ENCODE peak calls at places on chromosomes 16 and 17, in six cellular contexts. I is IMR-90; Q is aorta; M is OCI-LY7; W is CD8-positive, alpha-beta T cell; H is PC-9. V is an unnamed sample. For H3K36me3, the result is how much of the 10 kb centered on the place peaks cover.

GRCh38 chr16:23156110-23156509 is 6.9 kb upstream of the USP31 start:
- DNase-seq in I (no peak), Q (no peak), M (no peak), W (no peak), H (no peak), V (no peak)

GRCh38 chr17:16935241-16935663 is 36.7 kb downstream of the TNFRSF13B start:
- DNase-seq in I (no peak), Q (no peak), M (no peak), W (no peak), H (no peak), V (no peak)

GRCh38 chr16:71350821-71351557 is 7.5 kb upstream of the CALB2 start:
- DNase-seq in I (no peak), Q (no peak), M (no peak), W (no peak), H (no peak), V (no peak)

GRCh38 chr16:48963306-48963705 is 318.3 kb downstream of the CBLN1 start:
- DNase-seq in I (peak), Q (no peak), M (no peak), W (no peak), H (peak), V (no peak)

GRCh38 chr16:55045329-55046145 is 114.9 kb downstream of the IRX5 start:
- DNase-seq in I (no peak), Q (no peak), M (no peak), W (no peak), H (no peak), V (no peak)

GRCh38 chr17:13405080-13405479 is 196.6 kb downstream of the HS3ST3A1 start:
- DNase-seq in I (no peak), Q (no peak), M (no peak), W (no peak), H (no peak), V (no peak)

GRCh38 chr16:9610727-9611126 is 519.3 kb downstream of the HAPSTR1 start:
- DNase-seq in I (no peak), Q (no peak), M (no peak), W (no peak), H (no peak), V (no peak)

GRCh38 chr17:9472541-9472940 is 103.1 kb downstream of the STX8 start:
- DNase-seq in I (peak), Q (no peak), M (no peak), W (no peak), H (no peak), V (no peak)

GRCh38 chr17:71633391-71633849 is 487.4 kb upstream of the SOX9 start:
- DNase-seq in I (peak), Q (no peak), M (no peak), W (no peak), H (peak), V (peak)

GRCh38 chr17:82160081-82160480 is 52.6 kb downstream of the CCDC57 start:
- DNase-seq in I (peak), Q (no peak), M (no peak), W (no peak), H (no peak), V (peak)

GRCh38 chr17:75771334-75772281 is 6.6 kb upstream of the GALK1 start:
- DNase-seq in I (peak), Q (peak), M (peak), W (no peak), H (no peak), V (no peak)

GRCh38 chr16:58366247-58367031 is 25.8 kb upstream of the GINS3 start:
- DNase-seq in I (peak), Q (no peak), M (no peak), W (no peak), H (peak), V (peak)

GRCh38 chr17:77365584-77366186 is 224.9 kb downstream of the SEC14L1 start:
- DNase-seq in I (peak), Q (peak), M (no peak), W (no peak), H (peak), V (peak)

GRCh38 chr17:12765544-12765943 is 23.8 kb upstream of the ARHGAP44 start:
- DNase-seq in I (peak), Q (no peak), M (no peak), W (no peak), H (no peak), V (peak)

GRCh38 chr17:64037180-64037579 is 16.7 kb upstream of the ICAM2 start:
- DNase-seq in I (no peak), Q (no peak), M (no peak), W (no peak), H (no peak), V (no peak)

DNA sequence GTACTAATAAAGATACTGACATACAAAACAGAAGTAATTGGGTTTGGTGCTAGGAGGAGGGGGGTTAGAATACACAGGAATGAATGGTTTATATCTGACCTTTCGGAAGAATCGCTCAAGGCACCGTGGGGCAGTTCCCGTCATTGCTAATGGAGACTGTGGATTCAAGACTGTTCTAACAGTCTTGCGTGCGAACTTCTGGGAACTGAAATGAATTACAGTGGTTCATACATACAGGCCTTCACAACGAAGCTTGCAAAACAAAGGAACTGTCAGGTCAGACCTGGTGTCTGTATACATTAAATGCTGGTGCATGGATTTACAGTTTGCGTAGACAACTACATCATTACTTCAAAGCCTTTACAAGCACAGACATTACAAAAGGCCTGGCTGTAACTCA is 983.9 kb downstream of the CDH11 start:
- DNase-seq in I (no peak), Q (no peak), M (no peak), W (no peak), H (no peak), V (no peak)
- H3K36me3 ChIP-seq in I (under half), Q (under half), M (under half), W (under half), H (under half), V (under half)

GRCh38 chr17:45311406-45311761 is 5.4 kb downstream of the MAP3K14 start:
- DNase-seq in I (no peak), Q (no peak), M (no peak), W (no peak), H (no peak), V (no peak)

GRCh38 chr17:45313927-45314760 is 2.7 kb downstream of the MAP3K14 start:
- DNase-seq in I (no peak), Q (no peak), M (peak), W (no peak), H (no peak), V (no peak)

GRCh38 chr17:45311762-45312476 is 4.9 kb downstream of the MAP3K14 start:
- DNase-seq in I (peak), Q (no peak), M (peak), W (peak), H (peak), V (peak)

GRCh38 chr17:45313419-45313771 is 3.4 kb downstream of the MAP3K14 start:
- DNase-seq in I (no peak), Q (no peak), M (no peak), W (no peak), H (no peak), V (no peak)

DNA sequence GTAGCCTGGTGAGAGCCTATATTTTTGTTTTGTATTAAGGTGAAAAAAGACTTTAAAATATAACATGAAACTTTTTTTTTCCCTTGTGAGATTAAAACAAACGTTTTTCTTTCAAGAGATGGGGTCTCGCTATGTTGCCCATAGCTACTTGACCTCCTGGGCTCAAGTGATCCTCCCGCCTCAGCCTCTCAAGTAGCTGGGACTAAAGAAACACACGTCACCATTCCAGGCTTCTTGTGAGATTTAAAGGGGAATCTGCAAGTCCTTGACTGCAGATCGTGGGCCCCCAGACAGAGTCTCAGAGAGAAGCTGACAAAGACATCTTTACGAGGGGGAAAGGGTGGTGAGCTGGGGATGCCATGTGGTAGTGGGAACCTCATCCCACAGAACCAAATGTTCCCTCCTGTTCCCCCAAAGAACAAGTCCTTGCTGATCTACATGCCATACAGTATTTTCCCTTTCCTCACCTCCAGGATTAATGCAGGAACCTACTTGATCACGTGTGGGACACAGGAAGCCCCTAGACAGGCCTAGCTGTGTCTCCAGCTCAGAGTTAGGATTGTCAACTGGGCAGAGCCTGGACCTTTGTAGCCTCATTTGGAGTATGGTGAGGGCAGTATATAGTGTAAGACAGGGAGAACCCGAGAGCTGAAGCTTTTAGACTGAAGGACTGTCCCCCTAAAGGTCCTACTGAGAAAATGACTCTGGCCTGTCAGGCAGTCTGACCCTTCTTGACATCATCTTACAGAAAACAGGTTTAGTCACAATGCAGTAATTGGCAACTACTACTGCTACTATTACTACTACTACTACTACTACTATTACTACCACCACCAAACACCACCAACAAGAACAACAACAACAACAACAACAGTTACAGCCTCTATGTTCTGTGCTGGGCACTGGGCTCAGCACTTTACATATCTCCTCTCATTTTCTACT is 4.1 kb downstream of the MAP3K14 start:
- DNase-seq in I (no peak), Q (no peak), M (no peak), W (no peak), H (peak), V (no peak)
- H3K4me3 ChIP-seq in I (no peak), Q (no peak), M (peak), W (peak), H (peak), V (no peak)

GRCh38 chr17:60447375-60447774 is 25.1 kb downstream of the CHCT1 start:
- DNase-seq in I (no peak), Q (no peak), M (no peak), W (no peak), H (no peak), V (no peak)

GRCh38 chr17:60455378-60455777 is 33.1 kb downstream of the CHCT1 start:
- DNase-seq in I (peak), Q (no peak), M (no peak), W (no peak), H (no peak), V (no peak)

GRCh38 chr17:60451071-60451470 is 28.8 kb downstream of the CHCT1 start:
- DNase-seq in I (no peak), Q (no peak), M (no peak), W (no peak), H (no peak), V (no peak)

GRCh38 chr17:60457148-60457547 is 34.9 kb downstream of the CHCT1 start:
- DNase-seq in I (no peak), Q (no peak), M (no peak), W (no peak), H (no peak), V (no peak)

GRCh38 chr17:60451965-60452364 is 29.7 kb downstream of the CHCT1 start:
- DNase-seq in I (no peak), Q (no peak), M (no peak), W (no peak), H (no peak), V (no peak)
- H3K36me3 ChIP-seq in I (under half), Q (under half), M (half or more), W (under half), H (under half), V (half or more)

DNA sequence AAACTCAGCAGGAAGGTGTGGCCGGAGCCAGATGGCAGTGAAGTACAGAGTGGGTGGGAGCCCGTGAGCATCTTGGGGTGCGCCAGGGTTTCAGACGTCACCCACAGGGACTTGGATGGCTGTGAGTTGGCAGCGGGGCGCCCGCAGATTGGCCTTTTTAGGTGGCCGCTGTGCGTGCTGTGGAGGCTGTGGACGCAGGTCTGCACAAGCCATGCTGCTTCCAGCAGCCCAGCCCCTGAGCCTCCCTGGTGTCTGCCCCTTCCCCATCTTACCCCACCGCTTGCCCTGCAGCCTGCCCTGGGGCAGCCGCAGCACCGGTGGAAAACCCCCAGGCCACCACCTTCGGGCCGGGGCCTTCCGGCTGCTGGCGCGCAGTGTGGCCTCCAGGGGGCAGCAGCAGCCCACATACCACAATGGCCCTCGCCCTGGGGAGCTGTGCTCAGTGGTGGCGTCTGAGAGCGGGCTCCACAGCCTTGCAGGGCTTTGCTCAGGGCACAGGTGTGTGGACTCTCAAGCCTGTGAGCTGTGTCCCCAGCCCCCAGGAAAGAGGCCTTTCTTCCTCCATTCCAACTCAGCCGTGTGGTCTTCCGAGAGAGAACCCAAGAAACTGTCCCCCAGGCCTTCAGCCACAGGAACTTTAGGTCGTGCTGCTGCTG is 11.8 kb downstream of the ENDOV start:
- DNase-seq in I (peak), Q (peak), M (peak), W (peak), H (no peak), V (peak)
- H3K4me3 ChIP-seq in I (no peak), Q (no peak), M (no peak), W (no peak), H (no peak), V (no peak)

GRCh38 chr17:17970699-17971430 is 1.3 kb downstream of the TOM1L2 start:
- DNase-seq in I (no peak), Q (no peak), M (no peak), W (no peak), H (peak), V (no peak)

GRCh38 chr17:17971431-17972125 is 622 bp downstream of the TOM1L2 start:
- DNase-seq in I (no peak), Q (peak), M (no peak), W (peak), H (no peak), V (no peak)

GRCh38 chr17:17972126-17972951 is at the start of the genes DRC3 and TOM1L2:
- DNase-seq in I (peak), Q (peak), M (peak), W (peak), H (peak), V (peak)

GRCh38 chr17:17975441-17975840 is 2.8 kb downstream of the DRC3 start:
- DNase-seq in I (no peak), Q (peak), M (no peak), W (no peak), H (no peak), V (no peak)

GRCh38 chr17:17972952-17973254 is 241 bp downstream of the DRC3 start:
- DNase-seq in I (no peak), Q (no peak), M (no peak), W (no peak), H (no peak), V (no peak)
- H3K36me3 ChIP-seq in I (under half), Q (under half), M (under half), W (under half), H (under half), V (under half)

DNA sequence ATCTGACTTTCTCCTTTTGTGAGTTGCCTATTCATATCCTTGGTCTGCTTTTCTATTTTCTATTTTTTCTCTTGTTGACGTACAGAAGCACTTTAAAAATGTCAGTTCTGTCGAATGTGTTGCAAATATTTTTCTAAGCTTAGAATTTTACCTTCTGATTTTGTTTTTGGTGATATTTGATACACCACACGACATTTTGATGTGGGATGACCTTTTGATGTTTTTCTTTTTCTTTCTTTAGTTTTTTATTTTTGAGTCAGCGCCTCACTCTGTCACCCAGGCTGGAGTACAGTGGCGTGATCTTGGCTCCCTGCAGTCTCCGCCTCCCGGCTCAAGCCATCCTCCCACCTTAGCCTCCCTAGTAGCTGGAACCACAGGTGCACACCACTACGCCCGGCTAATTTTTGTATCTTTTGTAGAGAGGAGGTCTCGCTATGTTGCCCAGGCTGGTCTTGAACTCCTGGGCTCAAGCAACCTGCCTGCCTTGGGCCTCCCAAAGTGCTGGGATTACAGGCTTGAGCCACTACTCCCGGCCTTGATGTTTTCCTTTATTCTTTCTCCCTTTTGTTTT is 39.6 kb downstream of the WSB1 start:
- DNase-seq in I (no peak), Q (no peak), M (no peak), W (no peak), H (no peak), V (no peak)
- H3K4me3 ChIP-seq in I (peak), Q (peak), M (peak), W (peak), H (peak), V (peak)

DNA sequence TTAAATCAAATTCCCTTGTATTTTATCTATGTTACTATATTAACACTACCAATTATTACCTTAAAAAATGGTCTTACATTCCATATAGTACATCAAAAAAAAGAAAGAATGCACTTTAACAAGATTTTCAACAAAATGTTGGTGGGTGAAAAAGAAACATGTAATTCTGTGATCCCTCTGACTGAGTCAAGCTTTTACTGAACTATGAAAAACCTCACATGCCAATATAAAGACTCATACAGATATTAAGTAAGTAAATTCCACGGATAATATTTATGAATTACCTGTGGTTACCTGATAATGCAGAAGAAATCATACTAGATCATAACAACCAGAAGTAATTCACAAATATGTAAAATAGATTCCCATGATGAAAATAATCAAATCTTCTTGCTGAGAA is 12.4 kb downstream of the COIL start:
- DNase-seq in I (peak), Q (no peak), M (no peak), W (no peak), H (no peak), V (no peak)
- H3K36me3 ChIP-seq in I (under half), Q (under half), M (half or more), W (under half), H (half or more), V (under half)

GRCh38 chr16:67667434-67667816 is 811 bp downstream of the C16orf86 start:
- DNase-seq in I (no peak), Q (no peak), M (no peak), W (no peak), H (no peak), V (no peak)
- H3K4me3 ChIP-seq in I (no peak), Q (no peak), M (peak), W (peak), H (no peak), V (peak)

GRCh38 chr17:50981279-50981678 is 115.1 kb upstream of the TOB1 start:
- DNase-seq in I (no peak), Q (no peak), M (no peak), W (no peak), H (no peak), V (no peak)

GRCh38 chr17:50973557-50974494 is 107.7 kb upstream of the TOB1 start:
- DNase-seq in I (no peak), Q (no peak), M (no peak), W (no peak), H (no peak), V (no peak)

GRCh38 chr17:50977487-50978159 is 111.5 kb upstream of the TOB1 start:
- DNase-seq in I (no peak), Q (no peak), M (no peak), W (no peak), H (no peak), V (no peak)

GRCh38 chr17:50976951-50977472 is 110.9 kb upstream of the TOB1 start:
- DNase-seq in I (no peak), Q (no peak), M (no peak), W (no peak), H (no peak), V (no peak)

GRCh38 chr17:50979524-50979927 is 113.4 kb upstream of the TOB1 start:
- DNase-seq in I (no peak), Q (no peak), M (no peak), W (no peak), H (no peak), V (no peak)
- H3K36me3 ChIP-seq in I (under half), Q (under half), M (half or more), W (under half), H (under half), V (under half)

GRCh38 chr16:30429418-30429677 is 482 bp downstream of the DCTPP1 start:
- DNase-seq in I (no peak), Q (no peak), M (no peak), W (no peak), H (no peak), V (no peak)
- H3K4me3 ChIP-seq in I (peak), Q (peak), M (peak), W (peak), H (peak), V (peak)